ENCODE peak calls at places on chromosomes 11 and 22, in seven cellular contexts. M is PC-9, J is hepatocyte, O is DND-41, G is HCT116, P is fibroblast of lung, T is GM23338. B is an unnamed sample. For H3K4me1, the result is how much of the 10 kb centered on the place peaks cover.

GRCh38 chr11:125229006-125229405 is 64.5 kb downstream of the PKNOX2 start:
- DNase-seq in P (no peak), J (no peak), M (no peak), G (no peak), O (no peak), T (peak), B (no peak)

GRCh38 chr11:94134651-94135512 is 6.2 kb downstream of the PANX1 start:
- DNase-seq in M (peak), T (no peak), G (no peak), J (peak), P (peak), O (no peak), B (peak)

GRCh38 chr22:45072322-45072903 is 62.6 kb upstream of the PHF21B start:
- DNase-seq in J (peak), G (peak), M (peak), P (peak), T (peak), O (no peak), B (peak)

GRCh38 chr11:34263462-34264186 is 94.2 kb downstream of the ABTB2 start:
- DNase-seq in T (no peak), O (no peak), G (peak), M (peak), J (peak), P (peak), B (peak)

GRCh38 chr22:27170491-27170890 is 513.1 kb downstream of the MIAT start:
- DNase-seq in O (no peak), T (no peak), P (peak), M (no peak), J (peak), G (peak), B (no peak)

GRCh38 chr22:49018601-49019000 is 809.1 kb downstream of the BRD1 start:
- DNase-seq in O (no peak), J (no peak), G (no peak), M (no peak), T (no peak), P (no peak), B (no peak)

GRCh38 chr11:84273541-84273940 is 987.4 kb upstream of the CCDC90B start:
- DNase-seq in O (no peak), P (no peak), G (no peak), M (no peak), T (no peak), J (no peak), B (no peak)

GRCh38 chr11:94574193-94574961 is 7.2 kb downstream of the PIWIL4 start:
- DNase-seq in M (no peak), O (no peak), T (no peak), P (peak), J (peak), G (no peak), B (peak)

GRCh38 chr11:60910281-60910687 is 3.7 kb upstream of the TMEM109 start:
- DNase-seq in O (no peak), T (no peak), P (no peak), J (no peak), G (no peak), M (no peak), B (no peak)

GRCh38 chr11:31987118-31988005 is 103.5 kb upstream of the RCN1 start:
- DNase-seq in M (no peak), T (peak), J (peak), G (no peak), O (no peak), P (no peak), B (no peak)
- H3K4me2 ChIP-seq in M (no peak), T (peak), J (peak), G (no peak), O (no peak), P (peak), B (peak)

GRCh38 chr11:70078095-70078795 is at the start of gene ANO1:
- DNase-seq in P (no peak), G (no peak), O (no peak), M (no peak), J (peak), T (peak), B (no peak)
- TF ChIP-seq EZH2 in P (peak), G (no peak), O (no peak), M (no peak), J (peak), T (no peak), B (no peak)

GRCh38 chr11:114482114-114482513 is 42.8 kb downstream of the REXO2 start:
- DNase-seq in O (no peak), J (no peak), P (no peak), G (no peak), M (no peak), T (peak), B (no peak)
- H3K4me1 ChIP-seq in O (under half), J (under half), P (under half), G (under half), M (under half), T (half or more), B (under half)

GRCh38 chr11:44600739-44601416 is 35.4 kb downstream of the CD82 start:
- DNase-seq in P (peak), J (no peak), T (peak), M (no peak), O (no peak), G (no peak), B (no peak)
- H3K4me2 ChIP-seq in P (no peak), J (no peak), T (no peak), M (no peak), O (no peak), G (no peak), B (no peak)

B was measured in mammary epithelial cell.